ENCODE peak calls at places on chromosomes 3 and 15, in six cellular contexts. Q is naive thymus-derived CD8-positive, alpha-beta T cell; A is RPMI8226; L is endothelial cell; U is ELF-1; C is Right ventricle myocardium superior. R is an unnamed sample.

GRCh38 chr15:48717458-48717857 is 71.9 kb upstream of the FBN1 start:
- DNase-seq in Q (no peak), A (no peak), L (no peak), U (no peak), C (no peak), R (no peak)

GRCh38 chr3:56754753-56755365 is 46.9 kb downstream of the ARHGEF3 start:
- DNase-seq in Q (peak), A (no peak), L (no peak), U (no peak), C (peak), R (no peak)

GRCh38 chr3:183468424-183468823 is 40.0 kb upstream of the MCF2L2 start:
- DNase-seq in Q (no peak), A (no peak), L (no peak), U (no peak), C (no peak), R (no peak)

GRCh38 chr3:74564560-74564959 is 49.9 kb downstream of the CNTN3 start:
- DNase-seq in Q (no peak), A (no peak), L (no peak), U (no peak), C (no peak), R (no peak)

GRCh38 chr3:22377421-22377820 is 626.4 kb upstream of the ZNF385D start:
- DNase-seq in Q (no peak), A (no peak), L (no peak), U (no peak), C (no peak), R (no peak)

GRCh38 chr3:37367436-37367835 is 193.1 kb upstream of the LRRFIP2 start:
- DNase-seq in Q (no peak), A (no peak), L (no peak), U (no peak), C (no peak), R (no peak)

GRCh38 chr3:141057436-141057835 is 6.3 kb downstream of the SPSB4 start:
- DNase-seq in Q (no peak), A (no peak), L (no peak), U (no peak), C (no peak), R (no peak)

GRCh38 chr15:76057332-76058000 is 2.3 kb upstream of the TMEM266 start:
- DNase-seq in Q (no peak), A (peak), L (peak), U (no peak), C (no peak), R (peak)

GRCh38 chr15:90941038-90941437 is 6.0 kb downstream of the UNC45A start:
- DNase-seq in Q (no peak), A (no peak), L (no peak), U (no peak), C (peak), R (no peak)

GRCh38 chr15:68054658-68055223 is 626 bp downstream of the PIAS1 start:
- DNase-seq in Q (peak), A (peak), L (peak), U (no peak), C (peak), R (peak)

GRCh38 chr3:13346481-13347389 is 73.4 kb downstream of the NUP210 start:
- DNase-seq in Q (peak), A (no peak), L (peak), U (peak), C (peak), R (no peak)

GRCh38 chr3:59131016-59131771 is 81.4 kb upstream of the CFAP20DC start:
- DNase-seq in Q (no peak), A (no peak), L (no peak), U (no peak), C (no peak), R (no peak)

GRCh38 chr15:67783303-67783702 is 42.0 kb upstream of the SKOR1 start:
- DNase-seq in Q (peak), A (peak), L (no peak), U (no peak), C (no peak), R (no peak)

GRCh38 chr3:187490366-187490765 is 122.2 kb downstream of the RTP4 start:
- DNase-seq in Q (no peak), A (no peak), L (no peak), U (no peak), C (no peak), R (no peak)

GRCh38 chr3:60829058-60829457 is 422.2 kb downstream of the FHIT start:
- DNase-seq in Q (no peak), A (no peak), L (no peak), U (no peak), C (no peak), R (no peak)

GRCh38 chr3:8386221-8386620 is 115.4 kb upstream of the LMCD1 start:
- DNase-seq in Q (no peak), A (no peak), L (no peak), U (no peak), C (no peak), R (no peak)

GRCh38 chr3:13495351-13495813 is 15.3 kb downstream of the HDAC11 start:
- DNase-seq in Q (no peak), A (no peak), L (no peak), U (no peak), C (peak), R (no peak)

GRCh38 chr3:81643721-81644120 is 117.7 kb downstream of the GBE1 start:
- DNase-seq in Q (no peak), A (no peak), L (peak), U (no peak), C (no peak), R (peak)

GRCh38 chr15:31269961-31270575 is 56.6 kb upstream of the KLF13 start:
- DNase-seq in Q (no peak), A (no peak), L (no peak), U (no peak), C (no peak), R (no peak)

GRCh38 chr3:71421820-71422566 is 161.5 kb downstream of the FOXP1 start:
- DNase-seq in Q (no peak), A (no peak), L (no peak), U (no peak), C (no peak), R (no peak)

GRCh38 chr3:5304789-5305680 is 117.5 kb downstream of the EDEM1 start:
- DNase-seq in Q (no peak), A (peak), L (peak), U (peak), C (no peak), R (peak)

GRCh38 chr3:14222900-14223594 is 44.4 kb downstream of the LSM3 start:
- DNase-seq in Q (no peak), A (peak), L (no peak), U (no peak), C (no peak), R (no peak)

GRCh38 chr3:54294214-54294613 is 171.9 kb downstream of the CACNA2D3 start:
- DNase-seq in Q (no peak), A (no peak), L (peak), U (peak), C (no peak), R (no peak)

GRCh38 chr15:96333194-96334016 is 2.9 kb downstream of the NR2F2 start:
- DNase-seq in Q (no peak), A (no peak), L (peak), U (peak), C (peak), R (no peak)

GRCh38 chr15:87144775-87145174 is 1065.1 kb downstream of the AGBL1 start:
- DNase-seq in Q (no peak), A (no peak), L (no peak), U (no peak), C (no peak), R (no peak)

GRCh38 chr3:13745636-13746035 is 134.2 kb downstream of the WNT7A start:
- DNase-seq in Q (no peak), A (no peak), L (no peak), U (no peak), C (no peak), R (no peak)

GRCh38 chr3:65277788-65278187 is 590.0 kb upstream of the ADAMTS9 start:
- DNase-seq in Q (no peak), A (no peak), L (no peak), U (no peak), C (no peak), R (no peak)

GRCh38 chr3:17749281-17749680 is 6.8 kb upstream of the TBC1D5 start:
- DNase-seq in Q (no peak), A (no peak), L (no peak), U (no peak), C (no peak), R (no peak)

GRCh38 chr15:36658321-36658720 is 78.9 kb downstream of the CDIN1 start:
- DNase-seq in Q (no peak), A (no peak), L (no peak), U (no peak), C (no peak), R (no peak)

GRCh38 chr15:73647259-73648026 is 14.3 kb upstream of the NPTN start:
- DNase-seq in Q (no peak), A (no peak), L (no peak), U (peak), C (no peak), R (no peak)

GRCh38 chr3:7813412-7813811 is 688.2 kb upstream of the LMCD1 start:
- DNase-seq in Q (no peak), A (no peak), L (no peak), U (no peak), C (no peak), R (no peak)

GRCh38 chr15:26690778-26691177 is 82.1 kb downstream of the GABRB3 start:
- DNase-seq in Q (no peak), A (no peak), L (no peak), U (no peak), C (no peak), R (no peak)